ENCODE peak calls at places on chromosomes 1 and 21, in eight cellular contexts. F, R, Q, X, Y, K, E and Z are unnamed samples.

GRCh38 chr1:29821605-29822004 is 585.3 kb downstream of the PTPRU start:
- DNase-seq in E (no peak), F (no peak), Q (no peak), Y (no peak), R (no peak), K (no peak), X (no peak), Z (no peak)

GRCh38 chr1:231040019-231040799 is at the start of gene FAM89A:
- DNase-seq in E (no peak), K (no peak), F (peak; percentile 55), Q (no peak), X (peak; percentile 44), R (peak; percentile 55), Y (peak; percentile 78), Z (peak; percentile 93)

GRCh38 chr1:202216691-202217090 is 23.1 kb downstream of the LGR6 start:
- DNase-seq in E (no peak), K (no peak), F (no peak), Q (no peak), X (peak; percentile 61), Y (no peak), R (no peak), Z (no peak)

GRCh38 chr1:210558302-210558701 is 229.6 kb downstream of the HHAT start:
- DNase-seq in K (no peak), R (no peak), Q (peak; percentile 0), E (peak; percentile 4), F (no peak), X (peak; percentile 31), Y (no peak), Z (no peak)

GRCh38 chr1:12709696-12710095 is 6.2 kb upstream of the AADACL3 start:
- DNase-seq in E (no peak), K (no peak), Q (no peak), Y (no peak), X (peak; percentile 19), R (no peak), F (no peak), Z (no peak)

GRCh38 chr1:13730301-13730700 is 30.3 kb downstream of the PRDM2 start:
- DNase-seq in X (no peak), K (no peak), E (no peak), Q (no peak), Y (no peak), F (no peak), R (no peak), Z (no peak)

GRCh38 chr1:36156329-36157114 is 562 bp downstream of the MAP7D1 start:
- DNase-seq in K (peak; percentile 76), Y (peak; percentile 68), F (peak; percentile 59), E (peak; percentile 47), X (peak; percentile 60), Q (peak; percentile 14), R (no peak), Z (peak; percentile 58)

GRCh38 chr1:175314300-175314699 is 121.7 kb upstream of the KIAA0040 start:
- DNase-seq in R (no peak), Y (no peak), X (no peak), Q (no peak), K (no peak), E (no peak), F (no peak), Z (no peak)

GRCh38 chr1:29256395-29256794 is 20.1 kb downstream of the PTPRU start:
- DNase-seq in Q (no peak), E (no peak), X (no peak), Y (no peak), R (no peak), F (no peak), K (no peak), Z (no peak)

GRCh38 chr1:211830330-211831142 is at the start of gene LPGAT1:
- DNase-seq in Y (peak; percentile 83), X (peak; percentile 62), F (peak; percentile 72), E (peak; percentile 52), R (peak; percentile 55), Q (peak; percentile 44), K (peak; percentile 75), Z (peak; percentile 92)

GRCh38 chr1:68346192-68346808 is 103.5 kb downstream of the RPE65 start:
- DNase-seq in K (no peak), R (no peak), E (peak; percentile 46), Q (peak; percentile 5), F (no peak), X (peak; percentile 52), Y (no peak), Z (no peak)

GRCh38 chr1:22830131-22830566 is 119.5 kb downstream of the EPHB2 start:
- DNase-seq in F (no peak), R (no peak), Q (no peak), K (peak; percentile 56), Y (no peak), X (no peak), E (no peak), Z (no peak)

GRCh38 chr1:7302126-7302525 is 469.0 kb upstream of the VAMP3 start:
- DNase-seq in K (no peak), F (no peak), X (no peak), Y (no peak), Q (no peak), R (no peak), E (no peak), Z (no peak)

GRCh38 chr1:64608015-64608650 is 136.7 kb upstream of the RAVER2 start:
- DNase-seq in F (no peak), Q (no peak), Y (no peak), K (no peak), X (no peak), E (peak; percentile 49), R (no peak), Z (no peak)

GRCh38 chr1:2050482-2050792 is 226 bp downstream of the PRKCZ start:
- DNase-seq in R (no peak), K (no peak), E (no peak), X (no peak), F (no peak), Q (no peak), Y (peak; percentile 37), Z (no peak)

GRCh38 chr1:104991702-104992101 is 1242.0 kb downstream of the AMY1C start:
- DNase-seq in K (no peak), Y (no peak), R (no peak), F (no peak), Q (peak; percentile 89), E (no peak), X (no peak), Z (no peak)

GRCh38 chr1:85460555-85461088 is 4.3 kb downstream of the DDAH1 start:
- DNase-seq in K (no peak), F (no peak), E (no peak), Q (peak; percentile 75), R (no peak), Y (no peak), X (no peak), Z (no peak)

GRCh38 chr21:41358193-41359166 is 3.3 kb upstream of the MX2 start:
- DNase-seq in K (no peak), R (no peak), F (no peak), Y (no peak), Q (no peak), E (no peak), X (no peak), Z (no peak)

GRCh38 chr1:11707621-11708276 is 16.2 kb downstream of the DRAXIN start:
- DNase-seq in X (no peak), E (no peak), R (no peak), Q (no peak), K (no peak), Y (no peak), F (no peak), Z (no peak)

GRCh38 chr1:93399781-93400180 is 48.1 kb upstream of the FNBP1L start:
- DNase-seq in E (no peak), X (no peak), K (no peak), Q (no peak), F (no peak), Y (no peak), R (no peak), Z (no peak)

GRCh38 chr1:182601926-182602325 is 2.3 kb downstream of the RGS16 start:
- DNase-seq in X (no peak), K (no peak), R (no peak), Q (peak; percentile 38), E (no peak), Y (no peak), F (no peak), Z (no peak)

GRCh38 chr1:216186131-216186530 is 237.1 kb downstream of the USH2A start:
- DNase-seq in Y (no peak), Q (no peak), E (no peak), R (no peak), X (no peak), F (no peak), K (no peak), Z (no peak)

GRCh38 chr1:67118191-67118590 is 16.6 kb downstream of the C1orf141 start:
- DNase-seq in E (peak; percentile 23), Q (no peak), R (no peak), F (no peak), Y (no peak), X (peak; percentile 9), K (no peak), Z (no peak)

GRCh38 chr1:10694274-10694632 is 102.2 kb downstream of the CASZ1 start:
- DNase-seq in Y (no peak), X (no peak), E (no peak), K (no peak), Q (no peak), R (no peak), F (no peak), Z (no peak)

GRCh38 chr1:212529211-212529731 is 79.3 kb upstream of the ATF3 start:
- DNase-seq in Y (no peak), X (peak; percentile 6), K (no peak), R (no peak), F (peak; percentile 34), E (peak; percentile 61), Q (no peak), Z (peak; percentile 34)

GRCh38 chr1:111270781-111271463 is 19.7 kb upstream of the CHIA start:
- DNase-seq in K (no peak), Y (peak; percentile 20), X (no peak), E (no peak), R (no peak), F (no peak), Q (no peak), Z (no peak)